ENCODE peak calls at places on chromosomes 12 and 14, in four cellular contexts. One of them, this sample, is unnamed.

GRCh38 chr12:96078281-96078761 is 42.9 kb upstream of the LTA4H start:
- DNase-seq in RWPE1: no peak
- DNase-seq in activated CD8-positive, alpha-beta T cell treated with anti-CD3 and anti-CD28 coated beads, Interleukin-2, amount 10 ng/mL, durations not matched to agents 7 days and 5 days: no peak
- DNase-seq in B cell: no peak
- DNase-seq in this sample: no peak

GRCh38 chr14:101972126-101972785 is 7.9 kb downstream of the DYNC1H1 start:
- DNase-seq in RWPE1: peak; percentile 94
- DNase-seq in activated CD8-positive, alpha-beta T cell treated with anti-CD3 and anti-CD28 coated beads, Interleukin-2, amount 10 ng/mL, durations not matched to agents 7 days and 5 days: no peak
- DNase-seq in B cell: no peak
- DNase-seq in this sample: peak; percentile 96

GRCh38 chr12:52213541-52214420 is 19.3 kb upstream of the KRT7 start:
- DNase-seq in B cell: no peak
- DNase-seq in activated CD8-positive, alpha-beta T cell treated with anti-CD3 and anti-CD28 coated beads, Interleukin-2, amount 10 ng/mL, durations not matched to agents 7 days and 5 days: peak; percentile 71
- DNase-seq in RWPE1: peak; percentile 69
- DNase-seq in this sample: peak; percentile 79

GRCh38 chr12:116673713-116674112 is 64.2 kb downstream of the SPRING1 start:
- DNase-seq in activated CD8-positive, alpha-beta T cell treated with anti-CD3 and anti-CD28 coated beads, Interleukin-2, amount 10 ng/mL, durations not matched to agents 7 days and 5 days: peak; percentile 26
- DNase-seq in RWPE1: no peak
- DNase-seq in B cell: no peak
- DNase-seq in this sample: no peak

GRCh38 chr12:93502802-93503623 is 35.7 kb downstream of the MRPL42 start:
- DNase-seq in RWPE1: peak; percentile 33
- DNase-seq in activated CD8-positive, alpha-beta T cell treated with anti-CD3 and anti-CD28 coated beads, Interleukin-2, amount 10 ng/mL, durations not matched to agents 7 days and 5 days: peak; percentile 78
- DNase-seq in B cell: peak; percentile 70
- DNase-seq in this sample: peak; percentile 41

GRCh38 chr14:60102389-60102788 is 10.7 kb downstream of the PCNX4 start:
- DNase-seq in activated CD8-positive, alpha-beta T cell treated with anti-CD3 and anti-CD28 coated beads, Interleukin-2, amount 10 ng/mL, durations not matched to agents 7 days and 5 days: no peak
- DNase-seq in RWPE1: no peak
- DNase-seq in B cell: no peak
- DNase-seq in this sample: no peak

GRCh38 chr12:6461401-6462233 is 8.9 kb downstream of the VAMP1 start:
- DNase-seq in RWPE1: no peak
- DNase-seq in activated CD8-positive, alpha-beta T cell treated with anti-CD3 and anti-CD28 coated beads, Interleukin-2, amount 10 ng/mL, durations not matched to agents 7 days and 5 days: peak; percentile 95
- DNase-seq in B cell: peak; percentile 93
- DNase-seq in this sample: no peak

GRCh38 chr14:71166434-71166833 is 259.2 kb downstream of the PCNX1 start:
- DNase-seq in RWPE1: no peak
- DNase-seq in B cell: no peak
- DNase-seq in activated CD8-positive, alpha-beta T cell treated with anti-CD3 and anti-CD28 coated beads, Interleukin-2, amount 10 ng/mL, durations not matched to agents 7 days and 5 days: no peak
- DNase-seq in this sample: no peak

GRCh38 chr14:61516125-61516740 is 179.1 kb upstream of the HIF1A start:
- DNase-seq in activated CD8-positive, alpha-beta T cell treated with anti-CD3 and anti-CD28 coated beads, Interleukin-2, amount 10 ng/mL, durations not matched to agents 7 days and 5 days: no peak
- DNase-seq in B cell: no peak
- DNase-seq in RWPE1: no peak
- DNase-seq in this sample: no peak

GRCh38 chr12:9673404-9674225 is 4.1 kb downstream of the CLEC2D start:
- DNase-seq in activated CD8-positive, alpha-beta T cell treated with anti-CD3 and anti-CD28 coated beads, Interleukin-2, amount 10 ng/mL, durations not matched to agents 7 days and 5 days: peak; percentile 81
- DNase-seq in RWPE1: peak; percentile 63
- DNase-seq in B cell: peak; percentile 46
- DNase-seq in this sample: peak; percentile 95

GRCh38 chr14:73764881-73765280 is 50.7 kb upstream of the PNMA1 start:
- DNase-seq in RWPE1: no peak
- DNase-seq in activated CD8-positive, alpha-beta T cell treated with anti-CD3 and anti-CD28 coated beads, Interleukin-2, amount 10 ng/mL, durations not matched to agents 7 days and 5 days: no peak
- DNase-seq in B cell: peak; percentile 77
- DNase-seq in this sample: peak; percentile 50

GRCh38 chr12:41700940-41701339 is 443.7 kb downstream of the GXYLT1 start:
- DNase-seq in RWPE1: no peak
- DNase-seq in activated CD8-positive, alpha-beta T cell treated with anti-CD3 and anti-CD28 coated beads, Interleukin-2, amount 10 ng/mL, durations not matched to agents 7 days and 5 days: no peak
- DNase-seq in B cell: no peak
- DNase-seq in this sample: no peak

GRCh38 chr14:80134321-80134720 is 77.0 kb downstream of the DIO2 start:
- DNase-seq in activated CD8-positive, alpha-beta T cell treated with anti-CD3 and anti-CD28 coated beads, Interleukin-2, amount 10 ng/mL, durations not matched to agents 7 days and 5 days: no peak
- DNase-seq in B cell: no peak
- DNase-seq in RWPE1: no peak
- DNase-seq in this sample: no peak

GRCh38 chr14:75417674-75418073 is 10.1 kb upstream of the JDP2 start:
- DNase-seq in RWPE1: no peak
- DNase-seq in activated CD8-positive, alpha-beta T cell treated with anti-CD3 and anti-CD28 coated beads, Interleukin-2, amount 10 ng/mL, durations not matched to agents 7 days and 5 days: no peak
- DNase-seq in B cell: no peak
- DNase-seq in this sample: no peak

GRCh38 chr14:75702606-75703261 is 41.7 kb downstream of the TTLL5 start:
- DNase-seq in RWPE1: no peak
- DNase-seq in B cell: no peak
- DNase-seq in activated CD8-positive, alpha-beta T cell treated with anti-CD3 and anti-CD28 coated beads, Interleukin-2, amount 10 ng/mL, durations not matched to agents 7 days and 5 days: no peak
- DNase-seq in this sample: no peak

GRCh38 chr14:58638231-58639205 is 756 bp downstream of the DACT1 start:
- DNase-seq in activated CD8-positive, alpha-beta T cell treated with anti-CD3 and anti-CD28 coated beads, Interleukin-2, amount 10 ng/mL, durations not matched to agents 7 days and 5 days: peak; percentile 27
- DNase-seq in B cell: no peak
- DNase-seq in RWPE1: peak; percentile 15
- DNase-seq in this sample: no peak

GRCh38 chr14:95288672-95289322 is 30.9 kb downstream of the CLMN start:
- DNase-seq in RWPE1: no peak
- DNase-seq in B cell: no peak
- DNase-seq in activated CD8-positive, alpha-beta T cell treated with anti-CD3 and anti-CD28 coated beads, Interleukin-2, amount 10 ng/mL, durations not matched to agents 7 days and 5 days: no peak
- DNase-seq in this sample: no peak

GRCh38 chr14:56199095-56199975 is 81.1 kb downstream of the PELI2 start:
- DNase-seq in activated CD8-positive, alpha-beta T cell treated with anti-CD3 and anti-CD28 coated beads, Interleukin-2, amount 10 ng/mL, durations not matched to agents 7 days and 5 days: no peak
- DNase-seq in B cell: no peak
- DNase-seq in RWPE1: no peak
- DNase-seq in this sample: no peak

GRCh38 chr12:31749024-31749704 is 20.3 kb upstream of the AMN1 start:
- DNase-seq in B cell: peak; percentile 82
- DNase-seq in RWPE1: peak; percentile 95
- DNase-seq in activated CD8-positive, alpha-beta T cell treated with anti-CD3 and anti-CD28 coated beads, Interleukin-2, amount 10 ng/mL, durations not matched to agents 7 days and 5 days: peak; percentile 81
- DNase-seq in this sample: peak; percentile 98

GRCh38 chr12:109115404-109115757 is 1.0 kb upstream of the ACACB start:
- DNase-seq in activated CD8-positive, alpha-beta T cell treated with anti-CD3 and anti-CD28 coated beads, Interleukin-2, amount 10 ng/mL, durations not matched to agents 7 days and 5 days: no peak
- DNase-seq in RWPE1: no peak
- DNase-seq in B cell: no peak
- DNase-seq in this sample: no peak

GRCh38 chr12:75725505-75726120 is 214.2 kb upstream of the KRR1 start:
- DNase-seq in B cell: no peak
- DNase-seq in RWPE1: peak; percentile 72
- DNase-seq in activated CD8-positive, alpha-beta T cell treated with anti-CD3 and anti-CD28 coated beads, Interleukin-2, amount 10 ng/mL, durations not matched to agents 7 days and 5 days: no peak
- DNase-seq in this sample: no peak

GRCh38 chr14:52583544-52583943 is 30.9 kb downstream of the GPR137C start:
- DNase-seq in activated CD8-positive, alpha-beta T cell treated with anti-CD3 and anti-CD28 coated beads, Interleukin-2, amount 10 ng/mL, durations not matched to agents 7 days and 5 days: no peak
- DNase-seq in RWPE1: peak; percentile 3
- DNase-seq in B cell: no peak
- DNase-seq in this sample: no peak

GRCh38 chr14:100438271-100438670 is 115.1 kb downstream of the SLC25A47 start:
- DNase-seq in B cell: no peak
- DNase-seq in activated CD8-positive, alpha-beta T cell treated with anti-CD3 and anti-CD28 coated beads, Interleukin-2, amount 10 ng/mL, durations not matched to agents 7 days and 5 days: no peak
- DNase-seq in RWPE1: no peak
- DNase-seq in this sample: no peak

GRCh38 chr12:69553626-69554248 is 31.5 kb upstream of the CCT2 start:
- DNase-seq in RWPE1: peak; percentile 58
- DNase-seq in activated CD8-positive, alpha-beta T cell treated with anti-CD3 and anti-CD28 coated beads, Interleukin-2, amount 10 ng/mL, durations not matched to agents 7 days and 5 days: no peak
- DNase-seq in B cell: no peak
- DNase-seq in this sample: no peak

GRCh38 chr14:35818346-35819115 is 7.6 kb upstream of the BRMS1L start:
- DNase-seq in B cell: no peak
- DNase-seq in activated CD8-positive, alpha-beta T cell treated with anti-CD3 and anti-CD28 coated beads, Interleukin-2, amount 10 ng/mL, durations not matched to agents 7 days and 5 days: peak; percentile 49
- DNase-seq in RWPE1: peak; percentile 57
- DNase-seq in this sample: no peak

GRCh38 chr12:32854716-32855115 is 41.9 kb downstream of the PKP2 start:
- DNase-seq in RWPE1: no peak
- DNase-seq in activated CD8-positive, alpha-beta T cell treated with anti-CD3 and anti-CD28 coated beads, Interleukin-2, amount 10 ng/mL, durations not matched to agents 7 days and 5 days: no peak
- DNase-seq in B cell: no peak
- DNase-seq in this sample: no peak